ENCODE peak calls at places on chromosomes 13 and 19, in four cellular contexts. M is HEK293T, Z is GM12878, F is H1. E is an unnamed sample.
A peak's percentile ranks its signal among the peaks of the same experiment; 100 is the strongest.

GRCh38 chr19:41995959-41996797 is 2.1 kb upstream of the ATP1A3 start:
- DNase-seq in Z (no peak), F (no peak), M (peak; percentile 38), E (no peak)

GRCh38 chr19:58450836-58451357 is 525 bp upstream of the ZNF324B start:
- DNase-seq in F (no peak), M (no peak), Z (no peak), E (no peak)

GRCh38 chr13:81017525-81018152 is 676.7 kb upstream of the SPRY2 start:
- DNase-seq in F (no peak), Z (no peak), M (peak; percentile 63), E (peak; percentile 15)

GRCh38 chr13:48096670-48097069 is 1.8 kb upstream of the MED4 start:
- DNase-seq in F (peak; percentile 27), M (no peak), Z (no peak), E (peak; percentile 57)

GRCh38 chr19:18306903-18307681 is 15.8 kb downstream of the LSM4 start:
- DNase-seq in M (no peak), Z (no peak), F (no peak), E (no peak)

GRCh38 chr13:24272452-24273161 is 36.8 kb upstream of the C1QTNF9 start:
- DNase-seq in Z (no peak), F (no peak), M (no peak), E (no peak)

GRCh38 chr19:39341122-39341719 is 1.0 kb upstream of the SAMD4B start:
- DNase-seq in F (no peak), Z (no peak), M (peak; percentile 18), E (peak; percentile 22)

GRCh38 chr19:24072720-24073119 is 14.3 kb upstream of the ZNF254 start:
- DNase-seq in Z (no peak), M (no peak), F (no peak), E (no peak)

GRCh38 chr19:44689290-44690130 is 9.4 kb upstream of the CEACAM16 start:
- DNase-seq in Z (no peak), F (peak; percentile 65), M (peak; percentile 75), E (peak; percentile 62)

GRCh38 chr19:48713041-48713863 is 6.3 kb downstream of the MAMSTR start:
- DNase-seq in M (peak; percentile 74), Z (no peak), F (no peak), E (no peak)

GRCh38 chr13:111994578-111994977 is 72.4 kb upstream of the SOX1 start:
- DNase-seq in F (no peak), Z (no peak), M (no peak), E (no peak)

GRCh38 chr19:34504273-34504808 is 22.8 kb downstream of the WTIP start:
- DNase-seq in M (no peak), F (no peak), Z (no peak), E (no peak)

GRCh38 chr19:15276620-15277019 is 44.4 kb upstream of the EPHX3 start:
- DNase-seq in F (no peak), M (no peak), Z (no peak), E (no peak)

GRCh38 chr19:13613447-13613846 is 107.2 kb upstream of the CACNA1A start:
- DNase-seq in Z (no peak), F (no peak), M (no peak), E (no peak)

GRCh38 chr13:73708393-73708985 is 425.7 kb downstream of the KLF12 start:
- DNase-seq in F (no peak), Z (no peak), M (peak; percentile 77), E (peak; percentile 46)

GRCh38 chr13:29511980-29512379 is 83.5 kb downstream of the SLC7A1 start:
- DNase-seq in Z (no peak), F (no peak), M (no peak), E (no peak)

GRCh38 chr13:45412274-45413049 is 5.7 kb downstream of the SLC25A30 start:
- DNase-seq in F (no peak), Z (no peak), M (no peak), E (no peak)

GRCh38 chr13:44750618-44751017 is 174.5 kb upstream of the TSC22D1 start:
- DNase-seq in F (no peak), M (no peak), Z (no peak), E (no peak)

GRCh38 chr13:76383671-76384461 is 502.3 kb downstream of the KCTD12 start:
- DNase-seq in M (no peak), Z (no peak), F (no peak), E (no peak)

GRCh38 chr13:51230473-51231105 is 8.4 kb downstream of the FAM124A start:
- DNase-seq in Z (no peak), F (no peak), M (no peak), E (no peak)

GRCh38 chr13:99083976-99084375 is 106.1 kb upstream of the DOCK9 start:
- DNase-seq in M (no peak), F (no peak), Z (no peak), E (no peak)

GRCh38 chr19:45098521-45099464 is 5.8 kb downstream of the PPP1R37 start:
- DNase-seq in Z (no peak), F (no peak), M (no peak), E (no peak)

GRCh38 chr13:43879323-43880181 is at the start of the genes CCDC122 and LACC1:
- DNase-seq in Z (no peak), F (no peak), M (peak; percentile 81), E (no peak)

GRCh38 chr19:38946229-38947010 is 15.7 kb downstream of the MRPS12 start:
- DNase-seq in F (no peak), Z (no peak), M (no peak), E (no peak)

GRCh38 chr19:44356383-44357111 is at the start of gene ZNF112:
- DNase-seq in F (peak; percentile 79), Z (peak; percentile 11), M (peak; percentile 73), E (peak; percentile 66)

GRCh38 chr19:43908659-43909058 is 26.4 kb downstream of the ZNF45 start:
- DNase-seq in F (no peak), M (no peak), Z (no peak), E (no peak)

GRCh38 chr13:86572115-86572514 is 772.9 kb upstream of the SLITRK6 start:
- DNase-seq in F (no peak), M (no peak), Z (no peak), E (no peak)

GRCh38 chr13:99310382-99311031 is 3.3 kb upstream of the GPR183 start:
- DNase-seq in F (no peak), M (no peak), Z (no peak), E (no peak)

GRCh38 chr13:39603424-39603947 is 493 bp upstream of the LHFPL6 start:
- DNase-seq in F (no peak), M (no peak), Z (no peak), E (no peak)

GRCh38 chr19:42250666-42251531 is 4.0 kb downstream of the ERF start:
- DNase-seq in F (no peak), Z (no peak), M (no peak), E (no peak)

GRCh38 chr13:110509478-110509926 is 52.0 kb downstream of the RAB20 start:
- DNase-seq in M (no peak), F (no peak), Z (no peak), E (no peak)

GRCh38 chr13:43441916-43442315 is 344.9 kb downstream of the ENOX1 start:
- DNase-seq in F (no peak), M (no peak), Z (no peak), E (no peak)

GRCh38 chr13:37058801-37059135 is 720 bp downstream of the SUPT20H start:
- DNase-seq in F (no peak), Z (peak; percentile 7), M (peak; percentile 32), E (no peak)

GRCh38 chr19:15532779-15533521 is 24.6 kb downstream of the CYP4F22 start:
- DNase-seq in F (no peak), Z (peak; percentile 25), M (no peak), E (no peak)

GRCh38 chr13:106505295-106505694 is 30.2 kb downstream of the EFNB2 start:
- DNase-seq in M (no peak), Z (no peak), F (no peak), E (no peak)

GRCh38 chr13:106506286-106506685 is 29.2 kb downstream of the EFNB2 start:
- DNase-seq in Z (no peak), M (no peak), F (no peak), E (no peak)

GRCh38 chr13:106503272-106503671 is 32.2 kb downstream of the EFNB2 start:
- DNase-seq in Z (no peak), M (no peak), F (no peak), E (no peak)

GRCh38 chr13:106503730-106504129 is 31.7 kb downstream of the EFNB2 start:
- DNase-seq in F (no peak), M (no peak), Z (no peak), E (no peak)

GRCh38 chr13:106507560-106508274 is 27.7 kb downstream of the EFNB2 start:
- DNase-seq in M (no peak), F (no peak), Z (no peak), E (no peak)
- TF ChIP-seq SUZ12 in M (no peak), F (no peak), Z (no peak), E (no peak)

GRCh38 chr19:4390017-4390861 is 10.1 kb downstream of the SH3GL1 start:
- DNase-seq in Z (no peak), M (peak; percentile 34), F (peak; percentile 51), E (peak; percentile 89)

GRCh38 chr19:4386038-4386782 is 14.1 kb downstream of the SH3GL1 start:
- DNase-seq in M (no peak), F (no peak), Z (no peak), E (no peak)

GRCh38 chr19:4389064-4389375 is 11.3 kb downstream of the SH3GL1 start:
- DNase-seq in F (no peak), Z (no peak), M (no peak), E (no peak)

GRCh38 chr19:4389511-4390016 is 10.8 kb downstream of the SH3GL1 start:
- DNase-seq in Z (no peak), F (no peak), M (no peak), E (no peak)

GRCh38 chr19:4388171-4389063 is 11.9 kb downstream of the SH3GL1 start:
- DNase-seq in Z (no peak), F (no peak), M (no peak), E (no peak)
- TF ChIP-seq SUZ12 in Z (no peak), F (no peak), M (no peak), E (no peak)

GRCh38 chr13:95552539-95553270 is at the start of gene CLDN10:
- DNase-seq in F (peak; percentile 53), Z (no peak), M (no peak), E (peak; percentile 63)
- TF ChIP-seq SUZ12 in F (no peak), Z (peak; percentile 62), M (no peak), E (no peak)

GRCh38 chr19:50344661-50345318 is 15.6 kb upstream of the KCNC3 start:
- DNase-seq in M (no peak), F (no peak), Z (peak; percentile 90), E (no peak)
- TF ChIP-seq SUZ12 in M (no peak), F (no peak), Z (no peak), E (no peak)

GRCh38 chr19:5080030-5080644 is 111.2 kb downstream of the KDM4B start:
- DNase-seq in F (no peak), M (no peak), Z (no peak), E (no peak)
- TF ChIP-seq SUZ12 in F (no peak), M (no peak), Z (no peak), E (no peak)

GRCh38 chr13:72435251-72435650 is 292.2 kb downstream of the MZT1 start:
- DNase-seq in F (no peak), Z (no peak), M (no peak), E (no peak)

GRCh38 chr13:72431981-72432617 is 295.3 kb downstream of the MZT1 start:
- DNase-seq in Z (no peak), F (no peak), M (no peak), E (peak; percentile 18)

GRCh38 chr13:72437458-72437857 is 290.0 kb downstream of the MZT1 start:
- DNase-seq in Z (no peak), F (no peak), M (no peak), E (no peak)
- TF ChIP-seq SUZ12 in Z (no peak), F (no peak), M (no peak), E (no peak)